ENCODE peak calls at places on chromosome X, in six cellular contexts. One of them, this sample, is unnamed.

GRCh38 chrX:81957900-81958545 is 756.1 kb downstream of the SH3BGRL start:
- DNase-seq in neural progenitor cell: peak; percentile 26
- DNase-seq in PC-3: peak; percentile 50
- DNase-seq in thyroid gland: no peak
- DNase-seq in left lung: no peak
- DNase-seq in thoracic aorta: no peak
- DNase-seq in this sample: peak; percentile 9

GRCh38 chrX:16997313-16997712 is 50.9 kb downstream of the REPS2 start:
- DNase-seq in neural progenitor cell: no peak
- DNase-seq in PC-3: no peak
- DNase-seq in thyroid gland: no peak
- DNase-seq in left lung: no peak
- DNase-seq in thoracic aorta: no peak
- DNase-seq in this sample: no peak

GRCh38 chrX:136205882-136206281 is 45.3 kb downstream of the MAP7D3 start:
- DNase-seq in neural progenitor cell: peak; percentile 13
- DNase-seq in PC-3: no peak
- DNase-seq in thyroid gland: no peak
- DNase-seq in left lung: no peak
- DNase-seq in thoracic aorta: no peak
- DNase-seq in this sample: no peak

GRCh38 chrX:110133735-110134370 is 130.9 kb downstream of the TMEM164 start:
- DNase-seq in neural progenitor cell: no peak
- DNase-seq in PC-3: no peak
- DNase-seq in thyroid gland: no peak
- DNase-seq in left lung: no peak
- DNase-seq in thoracic aorta: no peak
- DNase-seq in this sample: no peak

GRCh38 chrX:38052096-38052495 is 45.7 kb downstream of the SYTL5 start:
- DNase-seq in neural progenitor cell: no peak
- DNase-seq in PC-3: peak; percentile 84
- DNase-seq in thyroid gland: no peak
- DNase-seq in left lung: no peak
- DNase-seq in thoracic aorta: no peak
- DNase-seq in this sample: no peak

GRCh38 chrX:20231598-20231997 is 35.1 kb downstream of the RPS6KA3 start:
- DNase-seq in neural progenitor cell: no peak
- DNase-seq in PC-3: no peak
- DNase-seq in thyroid gland: no peak
- DNase-seq in left lung: no peak
- DNase-seq in thoracic aorta: no peak
- DNase-seq in this sample: no peak

GRCh38 chrX:58025979-58026378 is 115.7 kb upstream of the ZXDA start:
- DNase-seq in neural progenitor cell: peak; percentile 9
- DNase-seq in PC-3: peak; percentile 51
- DNase-seq in thyroid gland: peak; percentile 3
- DNase-seq in left lung: no peak
- DNase-seq in thoracic aorta: no peak
- DNase-seq in this sample: peak; percentile 34

GRCh38 chrX:40105016-40105790 is 7.4 kb upstream of the BCOR start:
- DNase-seq in neural progenitor cell: peak; percentile 69
- DNase-seq in PC-3: no peak
- DNase-seq in thyroid gland: peak; percentile 49
- DNase-seq in left lung: peak; percentile 48
- DNase-seq in thoracic aorta: no peak
- DNase-seq in this sample: peak; percentile 50

GRCh38 chrX:149472620-149473019 is 32.5 kb downstream of the IDS start:
- DNase-seq in neural progenitor cell: no peak
- DNase-seq in PC-3: peak; percentile 32
- DNase-seq in thyroid gland: no peak
- DNase-seq in left lung: no peak
- DNase-seq in thoracic aorta: no peak
- DNase-seq in this sample: no peak

GRCh38 chrX:25034889-25035288 is 19.1 kb upstream of the ARX start:
- DNase-seq in neural progenitor cell: peak; percentile 60
- DNase-seq in PC-3: peak; percentile 36
- DNase-seq in thyroid gland: no peak
- DNase-seq in left lung: no peak
- DNase-seq in thoracic aorta: no peak
- DNase-seq in this sample: no peak

GRCh38 chrX:136823175-136823574 is 42.4 kb upstream of the ARHGEF6 start:
- DNase-seq in neural progenitor cell: no peak
- DNase-seq in PC-3: peak; percentile 67
- DNase-seq in thyroid gland: no peak
- DNase-seq in left lung: no peak
- DNase-seq in thoracic aorta: no peak
- DNase-seq in this sample: no peak

GRCh38 chrX:104166735-104167436 is 633 bp downstream of the FAM199X start:
- DNase-seq in neural progenitor cell: no peak
- DNase-seq in PC-3: no peak
- DNase-seq in thyroid gland: no peak
- DNase-seq in left lung: peak; percentile 49
- DNase-seq in thoracic aorta: no peak
- DNase-seq in this sample: peak; percentile 42

GRCh38 chrX:8743126-8743732 is 11.3 kb upstream of the ANOS1 start:
- DNase-seq in neural progenitor cell: peak; percentile 59
- DNase-seq in PC-3: peak; percentile 69
- DNase-seq in thyroid gland: peak; percentile 38
- DNase-seq in left lung: peak; percentile 50
- DNase-seq in thoracic aorta: no peak
- DNase-seq in this sample: peak; percentile 63

GRCh38 chrX:30241724-30242415 is at the start of gene MAGEB4:
- DNase-seq in neural progenitor cell: peak; percentile 21
- DNase-seq in PC-3: no peak
- DNase-seq in thyroid gland: no peak
- DNase-seq in left lung: no peak
- DNase-seq in thoracic aorta: no peak
- DNase-seq in this sample: no peak

GRCh38 chrX:77962068-77962902 is 7.2 kb downstream of the PGAM4 start:
- DNase-seq in neural progenitor cell: no peak
- DNase-seq in PC-3: no peak
- DNase-seq in thyroid gland: no peak
- DNase-seq in left lung: no peak
- DNase-seq in thoracic aorta: no peak
- DNase-seq in this sample: no peak

GRCh38 chrX:77635372-77635771 is 150.6 kb downstream of the ATRX start:
- DNase-seq in neural progenitor cell: no peak
- DNase-seq in PC-3: no peak
- DNase-seq in thyroid gland: no peak
- DNase-seq in left lung: no peak
- DNase-seq in thoracic aorta: no peak
- DNase-seq in this sample: no peak

DNA sequence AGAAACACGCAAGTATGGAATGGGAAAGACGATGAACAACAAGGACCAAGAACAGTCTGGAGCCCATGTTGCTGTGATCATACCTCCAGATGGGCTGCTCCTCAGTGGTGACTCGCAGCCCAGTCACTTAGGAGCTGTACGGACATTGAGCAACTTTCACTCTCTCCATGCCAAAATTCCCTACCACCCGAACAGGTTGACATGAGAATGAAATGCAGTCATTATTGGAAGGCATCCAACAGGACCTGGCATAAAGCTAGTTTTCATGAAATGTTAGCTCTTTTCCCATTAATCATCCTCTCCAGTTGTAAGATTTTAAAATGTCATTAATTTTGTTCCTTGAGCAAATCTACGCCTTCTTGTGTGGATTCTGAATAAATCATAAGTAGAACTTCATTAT is 82.7 kb upstream of the GPM6B start:
- DNase-seq in neural progenitor cell: no peak
- DNase-seq in PC-3: peak; percentile 97
- DNase-seq in thyroid gland: peak; percentile 30
- DNase-seq in left lung: no peak
- DNase-seq in thoracic aorta: peak; percentile 14
- DNase-seq in this sample: peak; percentile 24
- H3K27ac ChIP-seq in neural progenitor cell: no peak overlapping the region
- H3K27ac ChIP-seq in PC-3: peak overlapping the region; percentile 90
- H3K27ac ChIP-seq in thyroid gland: no peak overlapping the region
- H3K27ac ChIP-seq in left lung: no peak overlapping the region
- H3K27ac ChIP-seq in thoracic aorta: no peak overlapping the region
- H3K27ac ChIP-seq in this sample: no peak overlapping the region

GRCh38 chrX:12820737-12821136 is 29.5 kb downstream of the PRPS2 start:
- DNase-seq in neural progenitor cell: no peak
- DNase-seq in PC-3: no peak
- DNase-seq in thyroid gland: no peak
- DNase-seq in left lung: no peak
- DNase-seq in thoracic aorta: no peak
- DNase-seq in this sample: no peak
- H3K36me3 ChIP-seq in neural progenitor cell: no peaks in the 10 kb centered on the region
- H3K36me3 ChIP-seq in PC-3: peaks cover 26% of the 10 kb centered on the region
- H3K36me3 ChIP-seq in thyroid gland: no peaks in the 10 kb centered on the region
- H3K36me3 ChIP-seq in left lung: peaks cover 25% of the 10 kb centered on the region
- H3K36me3 ChIP-seq in thoracic aorta: no peaks in the 10 kb centered on the region
- H3K36me3 ChIP-seq in this sample: no peaks in the 10 kb centered on the region

GRCh38 chrX:27619975-27620374 is 29.8 kb downstream of the DCAF8L2 start:
- DNase-seq in neural progenitor cell: peak; percentile 21
- DNase-seq in PC-3: peak; percentile 51
- DNase-seq in thyroid gland: no peak
- DNase-seq in left lung: no peak
- DNase-seq in thoracic aorta: no peak
- DNase-seq in this sample: no peak
- TF ChIP-seq CTCF in neural progenitor cell: peak; percentile 54
- TF ChIP-seq CTCF in PC-3: peak; percentile 65
- TF ChIP-seq CTCF in thyroid gland: no peak
- TF ChIP-seq CTCF in left lung: no peak
- TF ChIP-seq CTCF in thoracic aorta: no peak
- TF ChIP-seq CTCF in this sample: no peak

DNA sequence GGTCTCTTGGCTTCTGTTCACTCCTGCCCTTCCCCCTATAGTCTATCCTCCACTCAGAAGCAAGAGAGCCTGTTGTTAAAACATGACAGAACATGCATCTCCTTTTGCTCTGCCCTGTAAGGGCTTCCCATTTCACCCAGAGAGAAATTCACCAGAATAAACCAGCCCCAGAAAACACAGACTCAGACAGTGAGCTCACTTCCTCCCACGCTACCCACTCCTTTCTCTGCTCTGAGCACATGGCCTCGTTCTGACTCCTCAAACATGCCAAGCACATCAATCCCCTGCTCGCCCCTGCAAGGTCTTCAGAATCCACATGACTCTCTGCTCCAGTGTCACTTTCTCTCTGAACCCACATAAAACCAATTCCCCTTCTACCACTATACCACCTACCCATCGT is 50.4 kb downstream of the MID1 start:
- DNase-seq in neural progenitor cell: no peak
- DNase-seq in PC-3: no peak
- DNase-seq in thyroid gland: no peak
- DNase-seq in left lung: no peak
- DNase-seq in thoracic aorta: peak; percentile 2
- DNase-seq in this sample: no peak
- H3K27ac ChIP-seq in neural progenitor cell: no peak overlapping the region
- H3K27ac ChIP-seq in PC-3: no peak overlapping the region
- H3K27ac ChIP-seq in thyroid gland: no peak overlapping the region
- H3K27ac ChIP-seq in left lung: no peak overlapping the region
- H3K27ac ChIP-seq in thoracic aorta: no peak overlapping the region
- H3K27ac ChIP-seq in this sample: no peak overlapping the region

DNA sequence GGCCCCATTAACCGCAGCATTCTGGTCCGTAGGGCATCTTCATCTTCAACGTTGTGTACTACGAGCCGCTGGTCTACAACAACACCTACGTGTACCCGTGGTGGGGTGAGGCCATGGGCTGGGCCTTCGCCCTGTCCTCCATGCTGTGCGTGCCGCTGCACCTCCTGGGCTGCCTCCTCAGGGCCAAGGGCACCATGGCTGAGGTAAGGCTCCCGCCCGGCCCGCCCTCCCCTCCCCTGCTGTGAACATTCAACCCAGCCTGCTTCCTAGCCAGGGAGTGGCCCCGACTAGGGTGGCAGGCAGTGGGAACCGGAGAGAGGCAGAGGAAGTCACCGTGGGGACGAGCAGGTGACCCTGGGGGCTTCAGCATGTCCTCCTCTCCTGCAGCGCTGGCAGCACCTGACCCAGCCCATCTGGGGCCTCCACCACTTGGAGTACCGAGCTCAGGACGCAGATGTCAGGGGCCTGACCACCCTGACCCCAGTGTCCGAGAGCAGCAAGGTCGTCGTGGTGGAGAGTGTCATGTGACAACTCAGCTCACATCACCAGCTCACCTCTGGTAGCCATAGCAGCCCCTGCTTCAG is 7.1 kb downstream of the SLC6A8 start:
- DNase-seq in neural progenitor cell: no peak
- DNase-seq in PC-3: no peak
- DNase-seq in thyroid gland: no peak
- DNase-seq in left lung: no peak
- DNase-seq in thoracic aorta: no peak
- DNase-seq in this sample: no peak
- H3K36me3 ChIP-seq in neural progenitor cell: no peaks in the 10 kb centered on the region
- H3K36me3 ChIP-seq in PC-3: no peaks in the 10 kb centered on the region
- H3K36me3 ChIP-seq in thyroid gland: no peaks in the 10 kb centered on the region
- H3K36me3 ChIP-seq in left lung: peaks cover 20% of the 10 kb centered on the region
- H3K36me3 ChIP-seq in thoracic aorta: no peaks in the 10 kb centered on the region
- H3K36me3 ChIP-seq in this sample: no peaks in the 10 kb centered on the region

GRCh38 chrX:15747626-15748173 is 9.6 kb downstream of the CA5B start:
- DNase-seq in neural progenitor cell: peak; percentile 68
- DNase-seq in PC-3: no peak
- DNase-seq in thyroid gland: no peak
- DNase-seq in left lung: no peak
- DNase-seq in thoracic aorta: no peak
- DNase-seq in this sample: no peak
- TF ChIP-seq CTCF in neural progenitor cell: no peak
- TF ChIP-seq CTCF in PC-3: no peak
- TF ChIP-seq CTCF in thyroid gland: no peak
- TF ChIP-seq CTCF in left lung: no peak
- TF ChIP-seq CTCF in thoracic aorta: no peak
- TF ChIP-seq CTCF in this sample: no peak

GRCh38 chrX:154443479-154443910 is 446 bp upstream of the FAM50A start:
- DNase-seq in neural progenitor cell: peak; percentile 57
- DNase-seq in PC-3: peak; percentile 5
- DNase-seq in thyroid gland: no peak
- DNase-seq in left lung: no peak
- DNase-seq in thoracic aorta: no peak
- DNase-seq in this sample: no peak

GRCh38 chrX:154445776-154446175 is 1.8 kb downstream of the FAM50A start:
- DNase-seq in neural progenitor cell: no peak
- DNase-seq in PC-3: no peak
- DNase-seq in thyroid gland: no peak
- DNase-seq in left lung: no peak
- DNase-seq in thoracic aorta: no peak
- DNase-seq in this sample: no peak

GRCh38 chrX:154444001-154444754 is at the start of gene FAM50A:
- DNase-seq in neural progenitor cell: peak; percentile 86
- DNase-seq in PC-3: peak; percentile 61
- DNase-seq in thyroid gland: peak; percentile 84
- DNase-seq in left lung: peak; percentile 79
- DNase-seq in thoracic aorta: no peak
- DNase-seq in this sample: peak; percentile 80

GRCh38 chrX:154446430-154446829 is 2.5 kb downstream of the FAM50A start:
- DNase-seq in neural progenitor cell: no peak
- DNase-seq in PC-3: no peak
- DNase-seq in thyroid gland: no peak
- DNase-seq in left lung: no peak
- DNase-seq in thoracic aorta: no peak
- DNase-seq in this sample: no peak

DNA sequence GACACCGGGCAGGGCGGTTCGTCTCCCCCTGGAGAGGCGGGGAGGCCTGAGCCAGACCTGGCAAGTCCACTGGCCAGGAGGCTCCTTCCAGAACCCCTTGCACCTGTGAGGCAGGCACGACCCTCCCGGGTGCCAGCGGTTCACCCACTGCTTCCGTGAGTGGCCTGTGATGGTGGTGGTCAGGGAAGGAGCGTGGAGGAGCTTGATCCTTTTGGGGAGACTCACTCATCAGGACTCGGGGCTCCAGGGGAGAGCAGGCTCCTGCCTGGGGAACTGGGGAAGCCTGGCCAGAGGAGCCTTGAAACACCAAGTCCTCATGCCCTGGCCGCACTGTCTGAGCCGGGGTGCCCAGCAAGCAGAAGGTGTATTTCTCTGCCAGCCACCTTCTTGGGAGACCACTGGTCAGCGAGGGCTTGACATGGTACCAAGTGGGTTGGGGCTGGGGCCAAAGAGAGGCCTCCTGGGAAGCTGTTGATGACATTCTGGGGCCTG is 860 bp downstream of the FAM50A start:
- DNase-seq in neural progenitor cell: no peak
- DNase-seq in PC-3: no peak
- DNase-seq in thyroid gland: no peak
- DNase-seq in left lung: no peak
- DNase-seq in thoracic aorta: no peak
- DNase-seq in this sample: no peak
- H3K27ac ChIP-seq in neural progenitor cell: no peak overlapping the region
- H3K27ac ChIP-seq in PC-3: no peak overlapping the region
- H3K27ac ChIP-seq in thyroid gland: peak overlapping the region; percentile 21
- H3K27ac ChIP-seq in left lung: no peak overlapping the region
- H3K27ac ChIP-seq in thoracic aorta: peak overlapping the region; percentile 38
- H3K27ac ChIP-seq in this sample: peak overlapping the region; percentile 79